ENCODE peak calls at places on chromosomes 13 and 19, in eight cellular contexts. E is activated T-cell treated with anti-CD3 and anti-CD28 coated beads, Interleukin-2, amount 50 U/mL, for 48 hours; Q is endothelial cell of umbilical vein; V is KBM-7; Z is activated T-helper 1 cell treated with Interleukin-2 at 50 U/mL for 16 hours; I is NCI-H1417; P is RWPE1; G is left colon. X is an unnamed sample.
A peak's percentile ranks its signal among the peaks of the same experiment; 100 is the strongest.

GRCh38 chr19:49857061-49857833 is 6.3 kb downstream of the PTOV1 start:
- DNase-seq in G (no peak), P (no peak), V (no peak), I (no peak), Q (no peak), E (no peak), Z (no peak), X (no peak)

GRCh38 chr19:47110521-47111080 is 3.0 kb downstream of the ZC3H4 start:
- DNase-seq in P (no peak), Z (peak; percentile 45), V (peak; percentile 48), E (peak; percentile 65), Q (peak; percentile 30), I (peak; percentile 88), G (peak; percentile 58), X (no peak)

GRCh38 chr19:52099497-52100138 is 4.1 kb upstream of the ZNF841 start:
- DNase-seq in E (no peak), V (no peak), I (no peak), Z (no peak), Q (no peak), P (no peak), G (no peak), X (no peak)

GRCh38 chr13:40273173-40274000 is 393.1 kb downstream of the FOXO1 start:
- DNase-seq in P (no peak), Q (no peak), Z (no peak), G (no peak), V (no peak), E (no peak), I (no peak), X (no peak)

GRCh38 chr19:47447470-47448359 is 24.0 kb downstream of the SLC8A2 start:
- DNase-seq in Z (no peak), V (peak; percentile 86), P (peak; percentile 88), Q (peak; percentile 44), G (peak; percentile 56), E (peak; percentile 85), I (peak; percentile 97), X (no peak)

GRCh38 chr19:45156231-45156630 is 4.6 kb downstream of the NKPD1 start:
- DNase-seq in Z (no peak), V (no peak), I (no peak), P (no peak), Q (no peak), E (no peak), G (no peak), X (no peak)

GRCh38 chr13:33554919-33555791 is 262.8 kb upstream of the RFC3 start:
- DNase-seq in P (no peak), Q (peak; percentile 31), G (no peak), V (no peak), I (no peak), Z (no peak), E (no peak), X (no peak)

GRCh38 chr19:41776700-41777099 is 19.7 kb upstream of the CEACAM3 start:
- DNase-seq in E (no peak), Z (no peak), Q (no peak), P (no peak), G (no peak), V (no peak), I (no peak), X (no peak)

GRCh38 chr19:54523403-54523802 is 20.8 kb downstream of the LAIR2 start:
- DNase-seq in Z (no peak), G (no peak), P (peak; percentile 57), Q (peak; percentile 79), E (peak; percentile 60), I (no peak), V (no peak), X (peak; percentile 7)

GRCh38 chr19:7063764-7064418 is 5.4 kb upstream of the MBD3L3 start:
- DNase-seq in G (no peak), E (no peak), I (no peak), V (no peak), Z (no peak), P (no peak), Q (no peak), X (no peak)

GRCh38 chr19:2261438-2262172 is 5.4 kb upstream of the JSRP1 start:
- DNase-seq in V (peak; percentile 52), E (peak; percentile 77), G (peak; percentile 76), P (no peak), I (peak; percentile 22), Q (peak; percentile 49), Z (no peak), X (no peak)

GRCh38 chr19:5665781-5666513 is 14.4 kb downstream of the MICOS13 start:
- DNase-seq in E (no peak), V (no peak), P (no peak), Z (no peak), Q (peak; percentile 59), G (no peak), I (no peak), X (no peak)

GRCh38 chr19:610801-611505 is 21.3 kb downstream of the HCN2 start:
- DNase-seq in G (peak; percentile 51), P (no peak), Z (peak; percentile 51), E (peak; percentile 75), Q (no peak), V (peak; percentile 93), I (no peak), X (no peak)

GRCh38 chr13:36764957-36765356 is 54.1 kb upstream of the RFXAP start:
- DNase-seq in Z (no peak), V (no peak), Q (no peak), G (no peak), E (no peak), P (no peak), I (no peak), X (no peak)

GRCh38 chr19:32489971-32490370 is 84.4 kb downstream of the DPY19L3 start:
- DNase-seq in I (no peak), G (no peak), V (no peak), E (no peak), Q (no peak), Z (no peak), P (no peak), X (no peak)

GRCh38 chr13:32443111-32443510 is 15.2 kb upstream of the N4BP2L1 start:
- DNase-seq in I (no peak), P (no peak), Q (peak; percentile 43), V (peak; percentile 53), E (no peak), G (peak; percentile 60), Z (no peak), X (no peak)

GRCh38 chr19:1274081-1274851 is 1.1 kb upstream of the FAM174C start:
- DNase-seq in V (no peak), Z (no peak), I (no peak), Q (no peak), E (no peak), G (no peak), P (no peak), X (no peak)

GRCh38 chr19:2983351-2984195 is 6.2 kb downstream of the TLE6 start:
- DNase-seq in I (peak; percentile 98), E (no peak), V (no peak), Q (peak; percentile 64), G (peak; percentile 30), Z (no peak), P (peak; percentile 71), X (no peak)

GRCh38 chr13:101979825-101980224 is 422.0 kb downstream of the FGF14 start:
- DNase-seq in I (peak; percentile 23), G (no peak), Z (no peak), Q (no peak), E (no peak), P (no peak), V (no peak), X (no peak)

GRCh38 chr19:558770-559439 is 13.5 kb upstream of the BSG start:
- DNase-seq in Z (no peak), P (no peak), V (no peak), Q (no peak), G (no peak), I (no peak), E (no peak), X (no peak)

GRCh38 chr19:21321996-21322395 is 7.2 kb downstream of the ZNF708 start:
- DNase-seq in E (no peak), I (no peak), P (no peak), Z (no peak), G (no peak), V (no peak), Q (no peak), X (no peak)

GRCh38 chr19:8630796-8631424 is 477 bp downstream of the NFILZ start:
- DNase-seq in I (no peak), P (no peak), Q (no peak), G (no peak), Z (no peak), V (no peak), E (no peak), X (no peak)

GRCh38 chr13:73416093-73416492 is 357.3 kb downstream of the KLF5 start:
- DNase-seq in P (no peak), Z (no peak), V (no peak), E (no peak), I (peak; percentile 23), G (no peak), Q (no peak), X (no peak)

GRCh38 chr13:89968468-89968867 is 1379.0 kb upstream of the MIR17HG start:
- DNase-seq in Q (no peak), Z (no peak), V (peak; percentile 28), G (no peak), I (no peak), E (no peak), P (no peak), X (no peak)

GRCh38 chr13:113862191-113862765 is 1.6 kb downstream of the GAS6 start:
- DNase-seq in V (no peak), Q (no peak), E (no peak), I (no peak), G (no peak), P (peak; percentile 44), Z (no peak), X (no peak)

GRCh38 chr19:19077103-19077502 is 13.3 kb downstream of the SLC25A42 start:
- DNase-seq in E (no peak), V (no peak), G (no peak), P (no peak), I (peak; percentile 67), Q (no peak), Z (no peak), X (no peak)

GRCh38 chr19:47228168-47228936 is 2.6 kb downstream of the BBC3 start:
- DNase-seq in V (peak; percentile 80), E (peak; percentile 52), Z (no peak), I (no peak), G (peak; percentile 68), Q (no peak), P (no peak), X (no peak)

GRCh38 chr13:110228936-110229904 is 77.7 kb downstream of the COL4A1 start:
- DNase-seq in P (no peak), Z (no peak), G (no peak), V (no peak), E (no peak), Q (no peak), I (no peak), X (no peak)